ENCODE peak calls at places on chromosomes 2 and 18, in nine cellular contexts. P is mucosa of descending colon, V is GM10248, J is astrocyte of the cerebellum, S is MM.1S, X is fibroblast of lung, Y is A549, A is tibial artery, G is heart right ventricle. L is an unnamed sample.

GRCh38 chr18:9437049-9437448 is 38.3 kb upstream of the RALBP1 start:
- DNase-seq in P (no peak), V (no peak), J (no peak), S (no peak), X (peak), Y (no peak), A (no peak), G (peak), L (no peak)

GRCh38 chr2:240211096-240211495 is 70.6 kb upstream of the OTOS start:
- DNase-seq in P (no peak), V (no peak), J (no peak), S (no peak), X (no peak), Y (no peak), A (no peak), G (no peak), L (no peak)

GRCh38 chr18:2963048-2963447 is 49.9 kb downstream of the LPIN2 start:
- DNase-seq in P (no peak), V (no peak), J (no peak), S (no peak), X (no peak), Y (no peak), A (no peak), G (no peak), L (no peak)

GRCh38 chr2:240644171-240644651 is 18.9 kb downstream of the GPR35 start:
- DNase-seq in P (no peak), V (peak), J (no peak), S (no peak), X (no peak), Y (no peak), A (no peak), G (no peak), L (no peak)

GRCh38 chr2:190714958-190715357 is 66.1 kb downstream of the NAB1 start:
- DNase-seq in P (no peak), V (no peak), J (no peak), S (no peak), X (no peak), Y (no peak), A (no peak), G (no peak), L (no peak)

GRCh38 chr18:80193701-80194100 is 53.6 kb downstream of the PARD6G start:
- DNase-seq in P (no peak), V (no peak), J (no peak), S (no peak), X (no peak), Y (no peak), A (no peak), G (no peak), L (no peak)

GRCh38 chr2:31023550-31023949 is 114.7 kb downstream of the GALNT14 start:
- DNase-seq in P (no peak), V (no peak), J (no peak), S (no peak), X (no peak), Y (no peak), A (no peak), G (no peak), L (no peak)

GRCh38 chr2:33021542-33022259 is 74.9 kb downstream of the LTBP1 start:
- DNase-seq in P (no peak), V (no peak), J (no peak), S (no peak), X (peak), Y (no peak), A (no peak), G (no peak), L (no peak)

GRCh38 chr2:11546072-11546471 is 12.2 kb downstream of the GREB1 start:
- DNase-seq in P (no peak), V (no peak), J (no peak), S (no peak), X (no peak), Y (no peak), A (no peak), G (no peak), L (no peak)

GRCh38 chr2:131659168-131659572 is 131.5 kb downstream of the CCDC74A start:
- DNase-seq in P (no peak), V (no peak), J (no peak), S (no peak), X (no peak), Y (no peak), A (no peak), G (no peak), L (no peak)

GRCh38 chr2:97752342-97753334 is 39.3 kb downstream of the ZAP70 start:
- DNase-seq in P (no peak), V (no peak), J (no peak), S (no peak), X (peak), Y (no peak), A (no peak), G (no peak), L (no peak)

GRCh38 chr2:217749009-217749408 is 253.8 kb downstream of the TNS1 start:
- DNase-seq in P (no peak), V (no peak), J (no peak), S (no peak), X (no peak), Y (no peak), A (no peak), G (no peak), L (no peak)

GRCh38 chr2:227147023-227147422 is 17.0 kb downstream of the COL4A4 start:
- DNase-seq in P (no peak), V (no peak), J (no peak), S (no peak), X (peak), Y (no peak), A (no peak), G (no peak), L (no peak)

DNA sequence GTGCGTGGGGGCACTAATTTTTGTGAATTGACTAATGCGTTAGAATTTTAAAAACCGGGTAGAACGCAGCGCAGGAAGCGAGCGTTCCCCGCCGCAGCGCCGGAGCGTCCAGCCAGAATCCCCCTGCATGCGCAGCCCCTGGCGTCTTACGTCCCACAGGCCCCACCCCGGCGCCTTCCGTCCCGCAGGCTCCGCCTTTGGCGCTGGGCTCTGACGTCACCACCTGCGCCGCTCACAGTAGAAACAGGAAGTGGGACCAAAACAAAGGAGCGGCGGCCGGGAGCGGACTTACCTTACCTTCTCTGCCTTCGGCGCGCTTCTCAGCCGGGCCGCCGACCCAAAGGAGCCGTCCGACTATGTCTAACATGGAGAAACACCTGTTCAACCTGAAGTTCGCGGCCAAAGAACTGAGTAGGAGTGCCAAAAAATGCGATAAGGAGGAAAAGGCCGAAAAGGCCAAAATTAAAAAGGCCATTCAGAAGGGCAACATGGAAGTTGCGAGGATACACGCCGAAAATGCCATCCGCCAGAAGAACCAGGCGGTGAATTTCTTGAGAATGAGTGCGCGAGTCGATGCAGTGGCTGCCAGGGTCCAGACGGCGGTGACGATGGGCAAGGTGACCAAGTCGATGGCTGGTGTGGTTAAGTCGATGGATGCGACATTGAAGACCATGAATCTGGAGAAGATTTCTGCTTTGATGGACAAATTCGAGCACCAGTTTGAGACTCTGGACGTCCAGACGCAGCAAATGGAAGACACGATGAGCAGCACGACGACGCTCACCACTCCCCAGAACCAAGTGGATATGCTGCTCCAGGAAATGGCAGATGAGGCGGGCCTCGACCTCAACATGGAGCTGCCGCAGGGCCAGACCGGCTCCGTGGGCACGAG is at the start of gene CHMP1B:
- DNase-seq in P (peak), V (peak), J (peak), S (peak), X (peak), Y (peak), A (peak), G (peak), L (peak)
- TF ChIP-seq CTCF in P (no peak), V (no peak), J (no peak), S (no peak), X (no peak), Y (no peak), A (peak), G (no peak), L (no peak)

GRCh38 chr2:105519516-105519915 is 120.7 kb upstream of the FHL2 start:
- DNase-seq in P (no peak), V (no peak), J (no peak), S (no peak), X (peak), Y (no peak), A (no peak), G (no peak), L (no peak)
- TF ChIP-seq CTCF in P (no peak), V (no peak), J (no peak), S (no peak), X (peak), Y (no peak), A (no peak), G (no peak), L (no peak)

GRCh38 chr2:207692206-207693065 is 19.0 kb upstream of the CCNYL1 start:
- DNase-seq in P (peak), V (peak), J (no peak), S (no peak), X (peak), Y (peak), A (no peak), G (peak), L (peak)
- TF ChIP-seq CTCF in P (no peak), V (no peak), J (peak), S (peak), X (peak), Y (peak), A (no peak), G (peak), L (peak)

GRCh38 chr2:26025509-26025908 is 8.4 kb upstream of the RAB10 start:
- DNase-seq in P (no peak), V (no peak), J (no peak), S (no peak), X (no peak), Y (no peak), A (no peak), G (no peak), L (no peak)
- TF ChIP-seq CTCF in P (no peak), V (no peak), J (no peak), S (no peak), X (no peak), Y (no peak), A (no peak), G (no peak), L (no peak)

GRCh38 chr2:9782197-9782719 is 61.0 kb upstream of the TAF1B start:
- DNase-seq in P (no peak), V (no peak), J (no peak), S (no peak), X (no peak), Y (no peak), A (no peak), G (no peak), L (no peak)
- TF ChIP-seq CTCF in P (no peak), V (no peak), J (peak), S (no peak), X (no peak), Y (peak), A (no peak), G (no peak), L (no peak)

DNA sequence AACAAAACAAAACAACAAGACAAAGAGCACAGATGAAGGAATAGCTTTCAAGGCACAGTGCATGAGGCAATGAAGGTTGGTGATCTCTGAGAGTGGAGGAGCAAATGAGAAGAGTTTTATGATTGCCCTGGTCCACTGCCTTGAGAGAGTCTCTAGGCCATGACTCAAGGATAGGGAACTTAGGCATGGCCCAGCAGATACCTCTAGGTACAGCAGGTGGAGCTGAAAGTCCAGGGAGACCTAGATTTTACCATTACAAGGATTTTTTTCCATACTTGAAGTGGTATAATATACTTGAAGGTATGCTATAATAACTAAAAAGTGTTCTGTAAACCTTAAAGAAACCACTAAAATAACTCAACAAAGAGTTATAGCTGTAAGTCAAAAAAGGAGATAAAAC is 239.5 kb upstream of the KLHL29 start:
- DNase-seq in P (no peak), V (no peak), J (no peak), S (no peak), X (no peak), Y (no peak), A (no peak), G (no peak), L (no peak)
- TF ChIP-seq CTCF in P (no peak), V (no peak), J (no peak), S (no peak), X (no peak), Y (no peak), A (no peak), G (no peak), L (no peak)

DNA sequence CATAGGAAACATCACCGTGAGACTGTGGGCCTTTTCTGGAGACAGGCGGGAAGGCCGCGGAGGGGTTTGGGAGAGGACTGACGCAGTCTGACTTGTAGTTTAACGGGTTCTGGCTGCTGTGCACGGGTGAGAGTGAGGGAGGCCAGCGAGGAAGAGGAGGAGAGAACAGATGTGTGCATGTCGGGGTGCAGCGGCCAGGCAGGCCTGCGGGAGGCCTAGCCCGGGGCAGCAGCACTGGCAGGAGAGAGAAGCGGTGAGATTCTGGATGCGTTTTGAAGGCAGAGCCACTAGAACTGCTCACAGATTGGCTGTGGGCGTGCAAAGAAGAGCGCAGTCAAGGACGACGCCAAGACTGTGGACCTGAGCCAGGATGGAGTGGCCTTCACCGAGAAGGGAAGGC is 53.9 kb downstream of the PTGR3 start:
- DNase-seq in P (no peak), V (no peak), J (no peak), S (no peak), X (no peak), Y (no peak), A (no peak), G (no peak), L (no peak)
- TF ChIP-seq CTCF in P (no peak), V (no peak), J (no peak), S (no peak), X (no peak), Y (no peak), A (no peak), G (no peak), L (no peak)

GRCh38 chr2:1676913-1677832 is 67.1 kb downstream of the PXDN start:
- DNase-seq in P (no peak), V (no peak), J (no peak), S (no peak), X (no peak), Y (no peak), A (no peak), G (no peak), L (no peak)

GRCh38 chr2:1674766-1675397 is 69.4 kb downstream of the PXDN start:
- DNase-seq in P (no peak), V (no peak), J (no peak), S (no peak), X (no peak), Y (no peak), A (no peak), G (no peak), L (no peak)

GRCh38 chr2:1676091-1676912 is 68.0 kb downstream of the PXDN start:
- DNase-seq in P (no peak), V (no peak), J (no peak), S (no peak), X (no peak), Y (no peak), A (no peak), G (no peak), L (no peak)

GRCh38 chr2:1674276-1674675 is 70.0 kb downstream of the PXDN start:
- DNase-seq in P (no peak), V (no peak), J (no peak), S (no peak), X (no peak), Y (no peak), A (no peak), G (no peak), L (no peak)

DNA sequence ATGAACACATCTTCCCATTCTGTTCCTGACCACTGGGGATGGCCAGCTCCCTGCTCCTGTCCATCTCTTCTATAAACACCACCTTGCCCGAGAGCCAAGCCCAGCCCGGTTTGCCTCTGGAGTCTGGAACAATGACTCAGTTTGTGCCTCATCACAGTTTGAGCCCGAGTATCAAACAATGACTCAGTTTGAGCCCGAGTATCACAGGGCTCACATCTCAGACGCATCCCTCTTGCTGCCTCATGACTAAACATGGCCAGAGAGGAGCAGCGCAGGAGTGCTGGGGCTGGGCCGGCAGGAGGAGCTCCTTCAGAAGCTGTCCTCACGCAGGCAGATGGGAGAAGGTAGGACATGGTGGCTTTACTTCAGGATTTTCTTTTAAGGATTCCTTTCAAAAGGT is 68.7 kb downstream of the PXDN start:
- DNase-seq in P (no peak), V (no peak), J (peak), S (no peak), X (peak), Y (peak), A (peak), G (no peak), L (no peak)
- TF ChIP-seq CTCF in P (no peak), V (no peak), J (peak), S (no peak), X (peak), Y (peak), A (no peak), G (no peak), L (no peak)

L was measured in glutamatergic neuron.